ENCODE peak calls at places on chromosomes 3 and 15, in six cellular contexts. O is endothelial cell of umbilical vein, N is HCT116, J is GM12878, L is PC-9, C is neural progenitor cell. S is an unnamed sample.

GRCh38 chr3:108091498-108092259 is 848 bp upstream of the CD47 start:
- DNase-seq in O (no peak), N (no peak), J (no peak), L (no peak), C (peak), S (no peak)

GRCh38 chr3:26084629-26085028 is 294.7 kb downstream of the OXSM start:
- DNase-seq in O (no peak), N (no peak), J (no peak), L (no peak), C (no peak), S (no peak)

GRCh38 chr3:172543419-172543818 is 20.2 kb upstream of the TNFSF10 start:
- DNase-seq in O (no peak), N (no peak), J (no peak), L (no peak), C (no peak), S (no peak)

GRCh38 chr15:39296955-39297354 is 283.9 kb upstream of the THBS1 start:
- DNase-seq in O (no peak), N (no peak), J (no peak), L (no peak), C (no peak), S (no peak)

GRCh38 chr15:35545316-35545824 is 595 bp downstream of the DPH6 start:
- DNase-seq in O (peak), N (peak), J (peak), L (peak), C (no peak), S (no peak)

GRCh38 chr15:63232400-63232799 is 43.0 kb downstream of the RAB8B start:
- DNase-seq in O (peak), N (no peak), J (no peak), L (no peak), C (no peak), S (no peak)

GRCh38 chr3:194575484-194576210 is 57.6 kb downstream of the TMEM44 start:
- DNase-seq in O (no peak), N (no peak), J (no peak), L (no peak), C (no peak), S (no peak)

GRCh38 chr3:17160597-17160996 is 275.8 kb downstream of the PLCL2 start:
- DNase-seq in O (no peak), N (no peak), J (no peak), L (no peak), C (no peak), S (no peak)

GRCh38 chr3:16524196-16524595 is 10.7 kb upstream of the RFTN1 start:
- DNase-seq in O (no peak), N (no peak), J (no peak), L (no peak), C (no peak), S (no peak)

GRCh38 chr3:105856605-105857004 is 12.2 kb downstream of the CBLB start:
- DNase-seq in O (no peak), N (no peak), J (no peak), L (no peak), C (no peak), S (no peak)

GRCh38 chr15:80514071-80514780 is 110.0 kb downstream of the ARNT2 start:
- DNase-seq in O (no peak), N (no peak), J (no peak), L (no peak), C (no peak), S (no peak)

GRCh38 chr15:89243046-89243690 is 611 bp upstream of the FANCI start:
- DNase-seq in O (no peak), N (no peak), J (no peak), L (no peak), C (no peak), S (no peak)

GRCh38 chr3:188734395-188734794 is 437.4 kb upstream of the TPRG1 start:
- DNase-seq in O (peak), N (no peak), J (no peak), L (no peak), C (no peak), S (no peak)

GRCh38 chr3:19428729-19429128 is 280.4 kb downstream of the KCNH8 start:
- DNase-seq in O (no peak), N (no peak), J (no peak), L (no peak), C (no peak), S (no peak)

GRCh38 chr3:193970773-193971206 is 165.2 kb upstream of the HES1 start:
- DNase-seq in O (peak), N (no peak), J (no peak), L (no peak), C (no peak), S (no peak)

GRCh38 chr15:35141743-35142356 is 56.8 kb upstream of the NANOGP8 start:
- DNase-seq in O (no peak), N (no peak), J (no peak), L (peak), C (no peak), S (no peak)

GRCh38 chr15:36612063-36612788 is 32.8 kb downstream of the CDIN1 start:
- DNase-seq in O (peak), N (peak), J (no peak), L (peak), C (no peak), S (peak)

GRCh38 chr3:20324664-20325478 is 138.9 kb upstream of the SGO1 start:
- DNase-seq in O (no peak), N (no peak), J (peak), L (peak), C (no peak), S (no peak)

GRCh38 chr3:188647237-188647636 is 493.3 kb downstream of the LPP start:
- DNase-seq in O (no peak), N (no peak), J (no peak), L (peak), C (no peak), S (no peak)

GRCh38 chr3:31546152-31546551 is 13.4 kb downstream of the STT3B start:
- DNase-seq in O (no peak), N (no peak), J (no peak), L (no peak), C (peak), S (no peak)

GRCh38 chr15:60408438-60409105 is 10.8 kb upstream of the ANXA2 start:
- DNase-seq in O (peak), N (no peak), J (no peak), L (peak), C (no peak), S (peak)

GRCh38 chr3:32340639-32341365 is 50.9 kb upstream of the CMTM7 start:
- DNase-seq in O (peak), N (no peak), J (no peak), L (no peak), C (no peak), S (no peak)

GRCh38 chr15:70556376-70556775 is 207.0 kb downstream of the UACA start:
- DNase-seq in O (no peak), N (no peak), J (no peak), L (no peak), C (no peak), S (no peak)

GRCh38 chr3:34011171-34012101 is 213.0 kb downstream of the PDCD6IP start:
- DNase-seq in O (peak), N (peak), J (no peak), L (no peak), C (peak), S (no peak)

GRCh38 chr3:146504546-146505197 is 35.3 kb upstream of the PLSCR2 start:
- DNase-seq in O (peak), N (peak), J (no peak), L (peak), C (peak), S (no peak)

GRCh38 chr3:146502887-146503458 is 33.6 kb upstream of the PLSCR2 start:
- DNase-seq in O (no peak), N (no peak), J (no peak), L (no peak), C (no peak), S (no peak)

GRCh38 chr3:146505496-146505895 is 36.1 kb upstream of the PLSCR2 start:
- DNase-seq in O (peak), N (no peak), J (no peak), L (no peak), C (no peak), S (no peak)

GRCh38 chr3:146501752-146502151 is 32.4 kb upstream of the PLSCR2 start:
- DNase-seq in O (no peak), N (no peak), J (no peak), L (no peak), C (no peak), S (no peak)

DNA sequence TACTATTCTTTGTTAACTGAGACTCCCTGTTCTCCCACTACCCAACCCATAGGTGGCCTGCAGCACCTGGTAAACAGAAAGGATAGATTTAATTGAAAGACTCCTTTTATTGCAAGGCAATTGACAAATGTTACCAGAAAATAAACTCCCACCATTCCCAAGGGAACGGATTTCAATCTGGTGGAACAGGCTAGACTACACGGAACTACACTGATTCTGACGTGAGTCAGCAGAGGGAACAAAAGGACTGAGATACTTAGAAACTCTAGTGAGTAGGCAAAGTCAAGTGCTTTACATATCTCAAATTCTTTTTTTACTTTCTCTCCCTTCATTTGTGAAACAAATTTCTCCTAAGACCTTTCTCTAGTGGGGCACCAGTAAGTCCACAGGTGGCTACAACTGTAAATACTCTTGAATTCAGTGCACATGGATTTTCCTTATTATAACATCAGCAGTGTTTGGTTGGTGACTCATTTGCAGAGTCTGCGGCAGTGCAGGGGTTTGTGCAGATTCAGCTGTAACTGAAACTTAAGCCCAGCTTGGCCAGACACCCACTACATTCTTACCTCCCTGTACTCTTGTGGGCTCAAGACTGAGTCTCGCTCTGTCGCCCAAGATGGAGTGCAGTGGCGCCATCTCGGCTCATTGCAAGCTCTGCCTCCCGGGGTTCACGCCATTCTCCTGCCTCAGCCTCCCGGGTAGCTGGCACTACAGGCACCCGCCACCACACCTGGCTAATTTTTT is 34.3 kb upstream of the PLSCR2 start:
- DNase-seq in O (peak), N (peak), J (peak), L (peak), C (no peak), S (peak)
- TF ChIP-seq CTCF in O (no peak), N (no peak), J (no peak), L (peak), C (no peak), S (no peak)

GRCh38 chr3:14406762-14407161 is 4.4 kb downstream of the SLC6A6 start:
- DNase-seq in O (no peak), N (no peak), J (no peak), L (no peak), C (no peak), S (no peak)

GRCh38 chr3:14404396-14405119 is 2.2 kb downstream of the SLC6A6 start:
- DNase-seq in O (no peak), N (no peak), J (no peak), L (no peak), C (no peak), S (no peak)

GRCh38 chr3:14405886-14406238 is 3.5 kb downstream of the SLC6A6 start:
- DNase-seq in O (no peak), N (no peak), J (no peak), L (peak), C (no peak), S (no peak)

GRCh38 chr3:14406336-14406735 is 3.9 kb downstream of the SLC6A6 start:
- DNase-seq in O (no peak), N (no peak), J (no peak), L (no peak), C (no peak), S (no peak)

DNA sequence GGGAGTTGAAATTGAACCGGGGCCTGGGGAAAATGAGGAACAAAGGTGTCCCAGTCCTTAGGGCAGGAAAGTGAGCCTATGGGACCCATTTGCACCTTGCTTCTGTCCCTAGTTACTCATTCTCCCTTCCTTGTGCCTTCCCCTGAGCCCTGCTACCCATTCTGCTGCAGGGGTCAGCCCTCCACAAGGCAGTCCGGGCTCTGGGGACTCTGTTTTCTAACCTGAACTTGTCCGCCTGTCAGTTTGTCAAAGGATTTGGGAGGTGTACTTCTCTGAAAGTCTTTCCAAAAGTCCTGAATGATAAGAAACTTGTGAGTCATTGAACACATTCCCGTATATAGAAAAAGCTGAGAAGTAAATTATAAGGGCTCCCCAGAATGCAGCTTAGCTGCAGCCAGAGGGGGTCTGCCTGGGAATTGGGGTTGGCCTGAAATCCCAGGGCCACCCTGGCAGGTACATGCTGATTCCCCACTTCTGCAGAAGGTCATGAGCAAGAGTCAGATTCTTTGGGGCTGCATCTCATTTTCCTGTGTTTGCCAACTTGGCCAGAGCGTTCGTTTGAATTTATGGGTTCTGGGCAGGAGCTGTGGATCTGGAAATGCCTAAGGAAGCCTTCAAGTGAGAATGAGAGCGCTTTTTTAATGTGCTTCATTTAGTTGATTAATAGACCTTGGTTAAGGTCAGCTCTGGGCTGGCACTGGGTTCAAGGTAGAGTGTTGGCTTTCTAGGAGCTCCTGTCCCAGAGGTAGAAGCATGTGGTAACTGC is 2.9 kb downstream of the SLC6A6 start:
- DNase-seq in O (no peak), N (no peak), J (no peak), L (peak), C (no peak), S (no peak)
- H3K4me2 ChIP-seq in O (no peak), N (peak), J (peak), L (peak), C (no peak), S (peak)

GRCh38 chr3:11239796-11240195 is 32.4 kb upstream of the ATG7 start:
- DNase-seq in O (no peak), N (no peak), J (no peak), L (peak), C (no peak), S (no peak)
- TF ChIP-seq CTCF in O (no peak), N (no peak), J (no peak), L (no peak), C (no peak), S (no peak)

DNA sequence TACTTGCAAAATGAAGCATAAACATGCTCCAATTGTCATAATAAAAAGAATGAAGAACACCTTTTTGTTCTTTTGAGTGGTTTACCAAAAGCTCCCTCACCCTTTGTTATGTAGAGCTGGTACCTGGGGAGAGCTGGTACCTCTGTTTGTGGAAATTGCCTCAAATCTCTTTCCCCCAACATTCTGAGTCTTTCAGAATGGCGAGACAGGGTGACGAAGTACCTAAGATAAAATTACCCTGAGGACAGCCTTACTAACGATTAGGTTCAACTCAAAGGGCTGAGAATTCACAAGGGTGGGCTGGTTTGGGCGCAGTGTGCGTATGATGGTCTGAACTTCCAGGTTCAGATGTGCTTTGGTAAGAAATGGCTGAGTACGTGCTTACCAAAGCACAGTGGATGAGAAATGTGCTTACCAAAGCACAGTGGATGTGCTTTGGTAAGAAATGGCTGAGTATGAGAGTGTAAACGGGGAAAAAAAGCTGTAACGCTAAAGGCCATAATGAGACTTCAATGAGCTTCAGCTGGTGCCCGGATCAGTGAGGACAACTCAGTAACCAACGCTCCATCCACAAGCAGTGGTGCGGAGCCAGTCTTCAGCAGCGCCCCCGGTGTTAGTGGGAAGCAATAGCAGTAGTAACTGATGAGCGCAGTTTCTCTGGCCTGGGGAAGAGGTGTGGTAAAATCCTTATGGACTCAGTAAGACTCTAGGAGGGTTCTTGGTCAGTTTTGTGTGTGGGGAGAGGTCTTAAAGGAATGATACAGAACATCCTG is 72.3 kb upstream of the LRIG1 start:
- DNase-seq in O (no peak), N (peak), J (no peak), L (no peak), C (peak), S (no peak)
- H3K4me2 ChIP-seq in O (no peak), N (no peak), J (no peak), L (no peak), C (peak), S (no peak)

GRCh38 chr3:100316656-100317069 is 17.9 kb upstream of the NIT2 start:
- DNase-seq in O (peak), N (peak), J (no peak), L (peak), C (peak), S (peak)
- TF ChIP-seq CTCF in O (peak), N (peak), J (peak), L (peak), C (peak), S (peak)

GRCh38 chr15:79192462-79193036 is 90.0 kb upstream of the ANKRD34C start:
- DNase-seq in O (no peak), N (no peak), J (no peak), L (no peak), C (no peak), S (no peak)
- H3K4me2 ChIP-seq in O (no peak), N (no peak), J (no peak), L (no peak), C (no peak), S (no peak)